ENCODE peak calls at places on chromosomes 3 and 15, in five cellular contexts. K is SHP77; L is CD4-positive, alpha-beta T cell; U is KG1; R is stimulated activated CD4-positive, alpha-beta T cell treated with anti-CD3 and anti-CD28 coated beads, Interleukin-4, amount 100 ng/mL, for 48 hours. D is an unnamed sample.

GRCh38 chr3:20857636-20858035 is 671.6 kb upstream of the SGO1 start:
- DNase-seq in K (no peak), L (no peak), U (no peak), R (no peak), D (no peak)

GRCh38 chr3:167057586-167057985 is 322.5 kb downstream of the ZBBX start:
- DNase-seq in K (no peak), L (no peak), U (no peak), R (no peak), D (no peak)

GRCh38 chr3:12822725-12823373 is 18.5 kb downstream of the RPL32 start:
- DNase-seq in K (no peak), L (no peak), U (no peak), R (no peak), D (no peak)

GRCh38 chr3:197302696-197303341 is 4.4 kb upstream of the DLG1 start:
- DNase-seq in K (no peak), L (no peak), U (no peak), R (no peak), D (no peak)

GRCh38 chr3:128620268-128620691 is 30.3 kb downstream of the RPN1 start:
- DNase-seq in K (no peak), L (no peak), U (no peak), R (peak), D (peak)

GRCh38 chr3:172021859-172022258 is 17.5 kb upstream of the FNDC3B start:
- DNase-seq in K (no peak), L (no peak), U (no peak), R (no peak), D (no peak)

GRCh38 chr3:51340989-51341636 is 44.0 kb upstream of the MANF start:
- DNase-seq in K (no peak), L (no peak), U (no peak), R (no peak), D (no peak)

GRCh38 chr3:17140670-17141505 is 256.1 kb downstream of the PLCL2 start:
- DNase-seq in K (no peak), L (no peak), U (no peak), R (no peak), D (no peak)

GRCh38 chr3:176964656-176965055 is 232.6 kb downstream of the TBL1XR1 start:
- DNase-seq in K (no peak), L (no peak), U (no peak), R (no peak), D (no peak)

GRCh38 chr15:37698679-37699078 is 235.8 kb upstream of the TMCO5A start:
- DNase-seq in K (no peak), L (no peak), U (no peak), R (no peak), D (no peak)

GRCh38 chr3:72214065-72215048 is 429.4 kb upstream of the PROK2 start:
- DNase-seq in K (no peak), L (no peak), U (no peak), R (no peak), D (no peak)

GRCh38 chr15:62020576-62021160 is 39.6 kb downstream of the VPS13C start:
- DNase-seq in K (no peak), L (no peak), U (no peak), R (no peak), D (no peak)

GRCh38 chr15:39230205-39230916 is 350.5 kb upstream of the THBS1 start:
- DNase-seq in K (peak), L (no peak), U (no peak), R (no peak), D (no peak)

GRCh38 chr3:7820969-7821368 is 680.7 kb upstream of the LMCD1 start:
- DNase-seq in K (no peak), L (no peak), U (no peak), R (no peak), D (no peak)